ENCODE peak calls at places on chromosomes 3 and 15, in six cellular contexts. S is A673, P is PC-3, C is AG09319, X is IMR-90, U is GM10248. H is an unnamed sample.
A peak's percentile ranks its signal among the peaks of the same experiment; 100 is the strongest.

GRCh38 chr3:23811919-23812318 is 6.2 kb downstream of the UBE2E1 start:
- DNase-seq in U (peak; percentile 63), C (no peak), P (no peak), S (no peak), X (no peak), H (no peak)

GRCh38 chr3:46490338-46491084 is 7.3 kb upstream of the RTP3 start:
- DNase-seq in P (peak; percentile 33), U (no peak), X (peak; percentile 58), S (no peak), C (no peak), H (no peak)

GRCh38 chr3:128794067-128794768 is 68.2 kb downstream of the RAB7A start:
- DNase-seq in S (peak; percentile 71), U (no peak), C (no peak), X (peak; percentile 86), P (peak; percentile 47), H (peak; percentile 92)

GRCh38 chr3:62845996-62846395 is 29.2 kb downstream of the CADPS start:
- DNase-seq in P (no peak), C (no peak), S (no peak), U (no peak), X (no peak), H (no peak)

GRCh38 chr15:57919754-57920153 is 145.8 kb downstream of the ALDH1A2 start:
- DNase-seq in C (no peak), X (no peak), P (peak; percentile 67), S (no peak), U (no peak), H (no peak)

GRCh38 chr15:74889882-74890768 is at the start of gene MPI:
- DNase-seq in X (peak; percentile 68), C (no peak), S (peak; percentile 92), P (peak; percentile 81), U (peak; percentile 96), H (peak; percentile 94)

GRCh38 chr15:39583586-39584265 is 2.8 kb downstream of the THBS1 start:
- DNase-seq in U (peak; percentile 37), P (peak; percentile 60), S (peak; percentile 45), X (peak; percentile 73), C (peak; percentile 63), H (peak; percentile 48)

GRCh38 chr15:57427367-57427821 is 51.1 kb downstream of the CGNL1 start:
- DNase-seq in C (peak; percentile 3), X (no peak), P (peak; percentile 56), U (no peak), S (no peak), H (no peak)

GRCh38 chr15:72198410-72199270 is 1.1 kb upstream of the GRAMD2A start:
- DNase-seq in S (no peak), C (no peak), X (no peak), P (no peak), U (peak; percentile 26), H (no peak)

GRCh38 chr15:86444527-86444926 is 364.9 kb downstream of the AGBL1 start:
- DNase-seq in X (no peak), U (no peak), S (no peak), P (no peak), C (no peak), H (peak; percentile 30)

GRCh38 chr3:134933997-134934396 is 138.9 kb downstream of the EPHB1 start:
- DNase-seq in S (no peak), C (no peak), U (no peak), P (no peak), X (no peak), H (no peak)

GRCh38 chr3:49133226-49133951 is 539 bp upstream of the LAMB2 start:
- DNase-seq in U (no peak), C (peak; percentile 79), X (peak; percentile 85), S (peak; percentile 82), P (peak; percentile 90), H (peak; percentile 60)

GRCh38 chr3:134874737-134875413 is 79.8 kb downstream of the EPHB1 start:
- DNase-seq in P (no peak), U (no peak), S (no peak), C (no peak), X (no peak), H (no peak)

GRCh38 chr15:51030649-51031316 is 63.9 kb downstream of the TNFAIP8L3 start:
- DNase-seq in X (peak; percentile 92), U (no peak), S (no peak), C (peak; percentile 28), P (peak; percentile 92), H (no peak)

GRCh38 chr15:75904241-75904631 is 558 bp downstream of the FBXO22 start:
- DNase-seq in P (peak; percentile 37), U (no peak), C (no peak), X (peak; percentile 39), S (peak; percentile 47), H (peak; percentile 38)

GRCh38 chr15:91853501-91853967 is at the start of gene SLCO3A1:
- DNase-seq in C (peak; percentile 25), S (peak; percentile 61), X (peak; percentile 32), P (no peak), U (no peak), H (peak; percentile 65)

GRCh38 chr3:182979103-182979697 is 1.1 kb downstream of the DCUN1D1 start:
- DNase-seq in S (no peak), U (no peak), P (peak; percentile 33), X (peak; percentile 11), C (no peak), H (no peak)

GRCh38 chr3:50068134-50068533 is 20.6 kb upstream of the RBM5 start:
- DNase-seq in P (no peak), S (no peak), U (no peak), C (no peak), X (peak; percentile 35), H (no peak)

GRCh38 chr15:51260262-51260661 is 78.1 kb downstream of the CYP19A1 start:
- DNase-seq in S (no peak), U (no peak), C (peak; percentile 67), P (no peak), X (peak; percentile 8), H (no peak)

GRCh38 chr3:81364411-81364810 is 397.0 kb downstream of the GBE1 start:
- DNase-seq in S (no peak), X (no peak), P (no peak), U (no peak), C (no peak), H (no peak)

DNA sequence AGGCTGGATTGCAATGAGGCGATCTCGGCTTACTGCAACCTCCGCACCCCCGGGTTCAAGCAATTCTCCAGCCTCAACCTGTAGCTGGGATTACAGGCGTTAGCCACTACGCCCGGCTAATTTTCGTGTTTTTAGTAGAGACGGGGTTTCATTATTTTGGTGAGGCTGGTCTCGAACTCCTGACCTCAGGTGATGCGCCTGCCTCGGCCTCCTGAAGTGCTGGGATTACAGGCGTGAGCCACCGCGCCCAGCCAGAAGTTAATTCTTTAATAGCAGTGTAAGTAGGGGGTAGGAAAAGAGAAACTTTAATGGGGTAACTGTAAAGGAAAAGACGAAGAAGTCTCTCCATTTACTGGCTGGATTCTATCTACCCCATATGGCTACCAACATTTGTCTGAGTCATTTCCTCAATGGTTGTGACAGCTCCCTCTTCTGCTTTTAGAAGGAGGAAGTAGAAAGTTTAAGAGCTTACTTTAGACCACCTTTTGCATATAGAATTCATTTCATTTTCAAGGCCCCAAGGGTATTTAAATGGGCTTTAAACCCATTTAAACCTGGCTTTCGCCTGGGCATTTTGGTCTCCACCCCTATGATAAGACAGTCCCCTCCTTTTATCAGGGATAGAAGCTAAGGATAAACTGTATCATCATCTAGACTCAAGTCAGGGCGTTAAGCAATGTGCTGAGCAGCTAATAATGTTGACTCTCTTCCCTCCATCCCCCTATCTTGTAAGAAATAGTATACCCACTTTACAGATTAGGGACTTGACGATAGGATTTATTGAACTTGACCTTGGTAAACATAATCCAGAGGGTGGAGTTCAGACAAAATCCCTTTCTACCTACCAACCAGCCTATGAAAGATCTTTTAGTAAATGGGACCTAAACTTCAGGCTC is 1.1 kb upstream of the CDV3 start:
- DNase-seq in U (peak; percentile 54), C (no peak), S (peak; percentile 39), P (no peak), X (peak; percentile 53), H (no peak)
- TF ChIP-seq CTCF in U (no peak), C (no peak), S (no peak), P (no peak), X (no peak), H (no peak)

DNA sequence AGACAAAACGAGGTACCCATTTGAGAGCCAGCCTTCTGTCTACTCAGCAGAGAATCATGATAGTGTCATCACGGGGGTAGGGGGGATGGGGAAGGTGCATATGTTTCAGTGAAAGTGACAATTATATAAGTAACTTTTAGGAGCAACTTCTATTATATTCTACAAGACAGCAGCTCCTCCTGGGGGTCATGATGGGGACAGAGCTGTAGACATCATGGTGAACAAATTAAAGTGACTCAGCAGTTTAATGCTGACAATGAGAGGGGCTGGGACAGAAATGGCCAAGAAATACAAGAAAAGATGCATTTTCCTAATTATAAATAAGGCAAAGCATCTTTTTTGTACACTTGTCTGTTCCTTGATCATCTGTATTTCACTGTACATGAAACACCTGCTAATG is 11.8 kb downstream of the CAPN3 start:
- DNase-seq in C (no peak), P (peak; percentile 69), S (peak; percentile 37), U (no peak), X (peak; percentile 37), H (no peak)
- TF ChIP-seq CTCF in C (peak; percentile 5), P (peak; percentile 68), S (no peak), U (no peak), X (peak; percentile 36), H (no peak)

GRCh38 chr3:187832202-187832601 is 86.9 kb upstream of the BCL6 start:
- DNase-seq in P (no peak), U (no peak), X (no peak), S (no peak), C (no peak), H (no peak)
- TF ChIP-seq CTCF in P (peak; percentile 37), U (no peak), X (no peak), S (peak; percentile 20), C (no peak), H (no peak)

DNA sequence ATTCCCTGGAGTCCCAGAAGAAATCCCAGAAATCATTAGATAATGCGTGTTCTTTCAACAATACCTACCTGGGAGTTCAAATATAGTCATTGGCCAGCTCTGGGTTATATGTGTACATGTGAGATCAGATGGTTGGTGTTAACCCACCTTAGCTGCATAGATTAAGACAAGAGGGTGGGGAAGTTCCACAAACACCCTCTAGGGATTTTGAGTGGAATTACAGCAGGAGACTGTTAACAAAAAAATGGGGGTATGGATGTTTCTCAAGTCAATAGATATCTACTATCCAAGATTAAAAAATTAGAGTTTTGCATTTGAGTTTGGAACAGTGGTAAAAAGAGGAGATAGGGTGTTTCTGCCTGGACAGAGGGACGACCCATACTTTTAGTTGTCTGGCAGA is 282.5 kb upstream of the CNTN3 start:
- DNase-seq in U (no peak), X (no peak), S (peak; percentile 4), P (no peak), C (no peak), H (peak; percentile 1)
- TF ChIP-seq CTCF in U (no peak), X (peak; percentile 34), S (peak; percentile 35), P (peak; percentile 31), C (no peak), H (peak; percentile 17)

GRCh38 chr3:64533565-64534317 is 154.1 kb downstream of the ADAMTS9 start:
- DNase-seq in P (peak; percentile 64), U (peak; percentile 62), S (peak; percentile 84), X (peak; percentile 87), C (peak; percentile 67), H (peak; percentile 65)

DNA sequence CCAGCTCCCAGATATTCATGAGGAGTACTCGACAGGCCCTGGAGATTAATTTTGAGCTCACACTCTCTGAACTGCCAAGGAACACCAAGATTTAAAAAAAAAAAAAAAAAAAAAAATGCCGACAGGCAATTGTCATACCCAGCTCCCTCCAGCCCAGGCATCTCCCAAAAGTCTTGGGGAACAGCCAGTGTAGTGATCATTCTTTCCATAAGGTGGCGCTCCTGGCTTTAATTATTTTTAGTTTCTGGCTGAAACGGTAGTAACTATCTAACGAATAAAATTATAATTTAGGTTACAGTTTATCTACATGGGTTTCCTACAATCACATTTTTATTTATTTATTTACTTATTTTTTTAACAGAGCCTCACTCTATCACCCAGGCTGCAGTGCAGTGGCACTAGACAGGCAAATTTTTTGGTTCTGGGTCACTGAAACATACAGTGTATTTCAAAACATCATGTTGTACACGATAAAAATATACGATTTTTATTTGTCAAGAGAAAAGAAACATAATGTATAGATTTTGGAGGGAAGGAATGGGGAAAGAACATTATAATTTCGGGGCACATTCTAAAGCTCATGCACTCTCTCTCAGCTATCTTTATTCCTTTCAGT is 157.3 kb downstream of the ADAMTS9 start:
- DNase-seq in P (peak; percentile 62), S (peak; percentile 62), C (no peak), X (peak; percentile 50), U (peak; percentile 28), H (peak; percentile 39)
- TF ChIP-seq CTCF in P (peak; percentile 44), S (peak; percentile 59), C (peak; percentile 69), X (peak; percentile 70), U (peak; percentile 48), H (peak; percentile 70)

H was measured in RWPE1.